ENCODE peak calls at places on chromosomes 5 and 9, in ten cellular contexts. R is HFF-Myc, N is activated T-cell treated with anti-CD3 and anti-CD28 coated beads for 4 hours, C is T1000, T is right lobe of liver, D is DMS53, G is esophagus muscularis mucosa, A is NCI-H2081, P is left lung, Q is endothelial cell. F is an unnamed sample.

GRCh38 chr5:79305706-79306105 is 69.8 kb downstream of the JMY start:
- DNase-seq in N (no peak), T (no peak), P (no peak), R (no peak), G (no peak), Q (no peak), A (no peak), D (no peak), C (no peak), F (no peak)

GRCh38 chr9:136327313-136327971 is at the start of gene GPSM1:
- DNase-seq in A (no peak), N (peak), G (no peak), T (peak), C (no peak), Q (peak), D (peak), R (no peak), P (peak), F (peak)

GRCh38 chr5:147479949-147480348 is 29.9 kb downstream of the DPYSL3 start:
- DNase-seq in P (no peak), D (peak), G (peak), C (no peak), A (peak), T (no peak), R (no peak), Q (no peak), N (no peak), F (no peak)

GRCh38 chr5:102590467-102590866 is 91.7 kb upstream of the SLCO6A1 start:
- DNase-seq in R (no peak), D (no peak), Q (no peak), N (no peak), P (no peak), G (no peak), C (no peak), T (no peak), A (no peak), F (no peak)

GRCh38 chr9:26308328-26308727 is 584.3 kb downstream of the CAAP1 start:
- DNase-seq in N (no peak), Q (no peak), R (no peak), G (no peak), A (no peak), C (no peak), T (no peak), P (no peak), D (no peak), F (no peak)

GRCh38 chr5:2153350-2153749 is 270.6 kb upstream of the IRX4 start:
- DNase-seq in N (no peak), G (no peak), T (no peak), C (no peak), R (no peak), P (no peak), A (no peak), D (no peak), Q (no peak), F (no peak)

GRCh38 chr5:10310073-10310779 is 2.5 kb upstream of the CMBL start:
- DNase-seq in P (peak), T (peak), D (peak), C (no peak), G (no peak), Q (no peak), N (no peak), R (no peak), A (peak), F (peak)

GRCh38 chr5:141488591-141489478 is at the start of gene PCDHGC5:
- DNase-seq in R (no peak), T (no peak), N (no peak), D (no peak), P (peak), A (no peak), Q (no peak), G (no peak), C (peak), F (peak)

GRCh38 chr5:65625743-65626142 is 916 bp downstream of the SHLD3 start:
- DNase-seq in N (no peak), C (no peak), G (no peak), Q (no peak), R (no peak), P (no peak), D (peak), A (no peak), T (no peak), F (no peak)

GRCh38 chr5:88952996-88953643 is 70.1 kb upstream of the MEF2C start:
- DNase-seq in P (no peak), A (no peak), N (no peak), D (peak), C (no peak), G (no peak), Q (no peak), T (no peak), R (no peak), F (no peak)

GRCh38 chr9:9998491-9999287 is 614.1 kb downstream of the PTPRD start:
- DNase-seq in T (no peak), P (no peak), G (no peak), Q (no peak), A (peak), D (peak), R (no peak), C (no peak), N (no peak), F (peak)

GRCh38 chr9:136059321-136059791 is 35.7 kb downstream of the NACC2 start:
- DNase-seq in Q (peak), R (no peak), P (no peak), G (no peak), C (no peak), D (no peak), T (no peak), N (no peak), A (no peak), F (no peak)

GRCh38 chr9:84781431-84781830 is 111.9 kb downstream of the NTRK2 start:
- DNase-seq in R (no peak), T (no peak), D (peak), C (no peak), P (no peak), G (no peak), Q (peak), N (no peak), A (no peak), F (no peak)

GRCh38 chr9:128304151-128304970 is 17.9 kb downstream of the TRUB2 start:
- DNase-seq in R (no peak), N (no peak), Q (no peak), T (no peak), C (no peak), G (no peak), A (no peak), D (no peak), P (no peak), F (no peak)

GRCh38 chr9:107587175-107587963 is 97.8 kb upstream of the KLF4 start:
- DNase-seq in C (no peak), N (no peak), Q (no peak), D (peak), G (no peak), A (no peak), R (no peak), P (peak), T (peak), F (no peak)

GRCh38 chr5:1507961-1508678 is 15.6 kb downstream of the LPCAT1 start:
- DNase-seq in Q (no peak), A (no peak), N (no peak), C (no peak), R (no peak), D (no peak), T (no peak), G (no peak), P (peak), F (no peak)

GRCh38 chr9:97594414-97594921 is 38.7 kb downstream of the TSTD2 start:
- DNase-seq in P (no peak), T (no peak), N (no peak), G (peak), Q (no peak), A (peak), D (peak), C (no peak), R (no peak), F (no peak)

GRCh38 chr5:172679621-172680212 is 38.7 kb downstream of the NEURL1B start:
- DNase-seq in N (no peak), A (no peak), G (no peak), R (no peak), Q (no peak), D (no peak), C (no peak), T (no peak), P (no peak), F (no peak)

GRCh38 chr9:121837113-121838010 is 185.9 kb downstream of the DAB2IP start:
- DNase-seq in Q (no peak), R (no peak), C (no peak), P (no peak), N (no peak), D (no peak), A (no peak), G (no peak), T (no peak), F (no peak)

GRCh38 chr5:2164586-2164985 is 281.9 kb upstream of the IRX4 start:
- DNase-seq in N (no peak), R (no peak), G (no peak), C (no peak), A (no peak), Q (no peak), D (no peak), T (no peak), P (no peak), F (peak)

GRCh38 chr5:132265336-132266030 is 8.0 kb downstream of the PDLIM4 start:
- DNase-seq in N (no peak), P (peak), C (peak), G (peak), D (peak), Q (peak), T (no peak), A (no peak), R (peak), F (no peak)

F was measured in iPS-NIHi11.